ENCODE peak calls at places on chromosomes 16 and 17, in four cellular contexts. Y is AG04450; O is CD4-positive, CD25-positive, alpha-beta regulatory T cell; B is stomach. F is an unnamed sample.

GRCh38 chr17:80990921-80991644 is 558 bp upstream of the CHMP6 start:
- DNase-seq in O (no peak), Y (no peak), B (no peak), F (peak)

GRCh38 chr17:75487351-75488070 is 27.8 kb downstream of the CASKIN2 start:
- DNase-seq in B (no peak), O (peak), Y (no peak), F (peak)

GRCh38 chr17:64160378-64160777 is 30.4 kb upstream of the ERN1 start:
- DNase-seq in Y (no peak), O (no peak), B (no peak), F (no peak)

GRCh38 chr16:1723450-1724147 is 17.6 kb downstream of the MAPK8IP3 start:
- DNase-seq in O (peak), B (peak), Y (no peak), F (peak)

GRCh38 chr17:80289631-80290030 is 29.0 kb downstream of the RNF213 start:
- DNase-seq in B (no peak), Y (no peak), O (no peak), F (no peak)

GRCh38 chr16:80667925-80668324 is 127.1 kb downstream of the DYNLRB2 start:
- DNase-seq in O (no peak), Y (no peak), B (no peak), F (no peak)

GRCh38 chr16:70380205-70380918 is 33.7 kb downstream of the DDX19A start:
- DNase-seq in O (peak), Y (peak), B (peak), F (peak)

GRCh38 chr17:73343739-73344454 is 32.1 kb upstream of the CDC42EP4 start:
- DNase-seq in Y (no peak), B (no peak), O (no peak), F (no peak)

GRCh38 chr17:12257176-12257575 is 236.5 kb downstream of the MAP2K4 start:
- DNase-seq in Y (no peak), B (no peak), O (no peak), F (no peak)
- H3K4me3 ChIP-seq in Y (no peak), B (no peak), O (no peak), F (no peak)

GRCh38 chr17:65696739-65697394 is 135.4 kb upstream of the AXIN2 start:
- DNase-seq in B (no peak), O (no peak), Y (no peak), F (no peak)
- H3K4me3 ChIP-seq in B (no peak), O (no peak), Y (no peak), F (no peak)

GRCh38 chr16:10571354-10571753 is 9.0 kb downstream of the EMP2 start:
- DNase-seq in B (no peak), O (no peak), Y (no peak), F (no peak)
- H3K4me3 ChIP-seq in B (no peak), O (no peak), Y (no peak), F (no peak)

GRCh38 chr17:58348038-58348437 is 4.0 kb downstream of the SUPT4H1 start:
- DNase-seq in B (no peak), O (no peak), Y (no peak), F (no peak)

GRCh38 chr17:58351710-58352017 is 337 bp downstream of the SUPT4H1 start:
- DNase-seq in O (no peak), Y (no peak), B (no peak), F (no peak)

GRCh38 chr17:58352843-58353719 is 1.1 kb upstream of the SUPT4H1 start:
- DNase-seq in O (no peak), Y (no peak), B (no peak), F (no peak)

GRCh38 chr17:58352018-58352842 is at the start of gene SUPT4H1:
- DNase-seq in Y (peak), O (peak), B (peak), F (peak)

GRCh38 chr17:58351182-58351581 is 819 bp downstream of the SUPT4H1 start:
- DNase-seq in Y (no peak), B (no peak), O (no peak), F (no peak)
- H3K4me3 ChIP-seq in Y (peak), B (peak), O (peak), F (peak)

GRCh38 chr17:17724991-17725852 is 44.0 kb downstream of the RAI1 start:
- DNase-seq in Y (no peak), O (no peak), B (no peak), F (no peak)

GRCh38 chr17:17722906-17723353 is 41.7 kb downstream of the RAI1 start:
- DNase-seq in Y (no peak), O (no peak), B (no peak), F (no peak)

GRCh38 chr17:17724307-17724921 is 43.2 kb downstream of the RAI1 start:
- DNase-seq in B (no peak), Y (no peak), O (peak), F (no peak)

GRCh38 chr17:17722081-17722905 is 41.0 kb downstream of the RAI1 start:
- DNase-seq in B (no peak), O (no peak), Y (no peak), F (no peak)

GRCh38 chr17:17723354-17724261 is 42.4 kb downstream of the RAI1 start:
- DNase-seq in B (no peak), O (peak), Y (peak), F (no peak)
- H3K4me3 ChIP-seq in B (peak), O (no peak), Y (peak), F (peak)

DNA sequence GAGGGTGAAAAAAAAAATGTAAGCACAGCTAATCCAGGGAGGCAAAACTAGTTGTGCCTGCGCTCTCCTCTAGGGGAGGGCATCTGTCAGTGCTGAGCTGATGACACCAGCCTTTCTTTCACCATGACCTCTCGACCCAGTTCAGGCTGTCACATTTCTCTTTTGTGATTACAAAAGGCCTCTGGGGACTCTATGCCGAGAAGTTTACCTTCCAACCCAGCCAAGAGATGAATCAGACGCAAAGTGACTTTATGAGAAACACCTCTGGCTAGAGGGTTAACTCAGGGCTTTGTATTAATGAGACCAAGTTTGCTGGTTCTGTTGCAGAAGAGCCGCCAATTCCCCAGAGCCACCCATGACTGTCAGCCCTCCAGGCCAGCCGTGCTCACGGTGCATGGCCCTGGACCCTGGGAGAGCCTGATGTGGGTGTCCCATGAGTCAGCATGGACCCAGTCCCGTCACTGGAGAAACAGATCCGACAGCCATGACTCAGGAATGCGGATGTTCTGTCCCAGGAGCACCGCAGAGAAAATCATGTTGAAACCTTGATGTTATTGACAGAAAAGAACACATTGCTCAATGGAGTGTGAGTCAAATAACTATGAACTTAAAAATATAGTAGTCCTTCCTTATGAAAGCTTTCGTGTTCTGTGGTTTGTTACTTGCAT is 437.2 kb downstream of the HS3ST3B1 start:
- DNase-seq in B (peak), O (no peak), Y (peak), F (no peak)
- H3K4me3 ChIP-seq in B (no peak), O (no peak), Y (no peak), F (no peak)

DNA sequence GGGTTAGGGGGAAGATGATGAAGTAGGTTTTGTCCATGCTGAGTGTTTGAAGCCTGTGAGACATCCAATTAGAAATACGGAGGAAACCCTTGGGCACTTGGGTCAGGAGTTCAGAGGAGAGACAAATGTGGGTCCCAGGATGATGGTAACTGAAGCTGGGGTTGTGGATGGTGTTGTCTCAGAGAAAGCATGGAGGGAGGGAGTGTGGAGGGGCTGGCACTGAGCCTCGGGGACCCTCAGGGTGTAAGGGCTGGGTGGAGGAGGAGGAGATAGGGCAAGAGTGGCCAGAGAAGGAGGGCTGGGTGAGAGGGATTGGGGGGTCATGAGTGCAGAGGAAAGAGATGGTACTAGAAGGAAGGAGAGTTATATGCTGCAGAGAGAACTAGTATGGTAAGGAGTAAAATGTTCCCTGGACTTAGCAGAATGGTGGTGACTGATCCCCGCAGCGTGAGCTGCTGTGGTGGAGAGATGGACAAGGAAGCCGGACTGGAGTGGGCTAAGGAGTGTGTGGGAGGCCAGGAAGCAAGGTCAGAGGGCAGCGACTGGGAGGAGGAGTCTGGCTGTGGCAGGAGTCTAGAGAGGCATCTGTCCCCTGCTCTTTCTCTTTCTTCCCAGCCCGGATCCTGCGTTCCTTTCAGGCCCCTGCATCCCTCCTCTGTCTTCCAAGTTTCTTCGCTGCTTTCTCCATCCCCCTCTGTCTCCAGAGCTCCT is 3.8 kb upstream of the COL1A1 start:
- DNase-seq in O (no peak), B (no peak), Y (no peak), F (no peak)
- H3K4me3 ChIP-seq in O (no peak), B (no peak), Y (peak), F (no peak)

DNA sequence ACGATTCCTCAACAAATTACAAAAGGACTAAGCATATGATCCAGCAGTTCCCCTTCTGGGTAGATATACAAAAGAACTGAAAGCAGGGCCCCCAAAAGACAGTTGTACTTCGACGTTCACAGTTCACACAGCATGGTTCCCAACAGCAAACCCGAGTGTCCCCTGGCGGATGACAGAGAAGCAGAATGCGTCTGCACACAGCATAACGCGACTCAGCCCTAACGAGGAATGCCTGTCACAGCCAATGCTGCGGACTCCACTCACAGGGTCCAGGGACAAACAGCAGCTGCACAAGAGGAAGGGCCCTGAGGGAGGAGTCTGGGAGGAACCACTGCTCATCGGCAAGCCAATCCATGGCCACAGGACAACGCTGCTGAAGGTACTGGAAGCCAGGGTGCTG is 132.9 kb downstream of the ANKRD11 start:
- DNase-seq in B (no peak), O (no peak), Y (no peak), F (no peak)
- H3K4me3 ChIP-seq in B (no peak), O (peak), Y (no peak), F (no peak)